ENCODE peak calls at places on chromosomes 12 and 14, in five cellular contexts. L, Q, Y, B and P are unnamed samples.

GRCh38 chr12:109619002-109619604 is 45.5 kb downstream of the MVK start:
- DNase-seq in L (no peak), Q (no peak), Y (no peak), B (no peak), P (no peak)

GRCh38 chr14:74620497-74620921 is 8.5 kb upstream of the LTBP2 start:
- DNase-seq in L (no peak), Q (no peak), Y (no peak), B (no peak), P (no peak)

GRCh38 chr12:3802721-3803120 is 49.8 kb upstream of the CRACR2A start:
- DNase-seq in L (no peak), Q (no peak), Y (no peak), B (no peak), P (no peak)

GRCh38 chr14:45972416-45972815 is 679.2 kb downstream of the RPL10L start:
- DNase-seq in L (no peak), Q (no peak), Y (no peak), B (no peak), P (no peak)

GRCh38 chr12:131012279-131013069 is 58.8 kb downstream of the ADGRD1 start:
- DNase-seq in L (no peak), Q (no peak), Y (no peak), B (no peak), P (no peak)

GRCh38 chr14:100838493-100839440 is 12.8 kb downstream of the MEG3 start:
- DNase-seq in L (no peak), Q (no peak), Y (no peak), B (no peak), P (no peak)

GRCh38 chr12:545835-546234 is 86.1 kb downstream of the B4GALNT3 start:
- DNase-seq in L (no peak), Q (no peak), Y (no peak), B (no peak), P (no peak)

GRCh38 chr12:5003025-5003666 is 40.5 kb upstream of the KCNA5 start:
- DNase-seq in L (peak), Q (peak), Y (peak), B (peak), P (peak)

GRCh38 chr14:95008445-95009217 is 148.7 kb downstream of the DICER1 start:
- DNase-seq in L (no peak), Q (no peak), Y (no peak), B (no peak), P (no peak)

GRCh38 chr12:42660968-42661937 is 71.7 kb upstream of the PRICKLE1 start:
- DNase-seq in L (no peak), Q (no peak), Y (no peak), B (no peak), P (no peak)

GRCh38 chr14:71142375-71143038 is 235.2 kb downstream of the PCNX1 start:
- DNase-seq in L (no peak), Q (no peak), Y (no peak), B (no peak), P (no peak)

GRCh38 chr12:124837958-124838803 is 25.5 kb downstream of the SCARB1 start:
- DNase-seq in L (no peak), Q (peak), Y (no peak), B (no peak), P (no peak)

GRCh38 chr14:68318788-68319187 is 474.1 kb downstream of the ZFP36L1 start:
- DNase-seq in L (no peak), Q (no peak), Y (no peak), B (no peak), P (no peak)

GRCh38 chr14:98847520-98848468 is 424.2 kb downstream of the BCL11B start:
- DNase-seq in L (no peak), Q (no peak), Y (no peak), B (no peak), P (no peak)

GRCh38 chr14:47442206-47442605 is 233.2 kb downstream of the MDGA2 start:
- DNase-seq in L (no peak), Q (peak), Y (peak), B (no peak), P (no peak)

GRCh38 chr12:47048541-47048940 is 30.9 kb upstream of the PCED1B start:
- DNase-seq in L (no peak), Q (no peak), Y (no peak), B (no peak), P (no peak)

GRCh38 chr12:108801736-108802665 is 55.4 kb downstream of the SSH1 start:
- DNase-seq in L (no peak), Q (no peak), Y (peak), B (no peak), P (peak)

GRCh38 chr12:25648460-25648859 is 95.4 kb upstream of the LMNTD1 start:
- DNase-seq in L (no peak), Q (peak), Y (peak), B (no peak), P (no peak)

GRCh38 chr12:12025799-12026386 is 44.8 kb upstream of the BCL2L14 start:
- DNase-seq in L (no peak), Q (no peak), Y (no peak), B (no peak), P (no peak)

GRCh38 chr12:1837541-1838206 is 17.3 kb downstream of the LRTM2 start:
- DNase-seq in L (no peak), Q (no peak), Y (no peak), B (no peak), P (peak)

GRCh38 chr12:29970501-29970900 is 186.8 kb upstream of the TMTC1 start:
- DNase-seq in L (no peak), Q (no peak), Y (no peak), B (no peak), P (no peak)

GRCh38 chr12:52924764-52925716 is 20.2 kb upstream of the KRT8 start:
- DNase-seq in L (no peak), Q (no peak), Y (no peak), B (no peak), P (no peak)

GRCh38 chr12:49549735-49550710 is 11.2 kb downstream of the KCNH3 start:
- DNase-seq in L (peak), Q (no peak), Y (no peak), B (no peak), P (no peak)

GRCh38 chr14:91378945-91379932 is 38.4 kb downstream of the CCDC88C start:
- DNase-seq in L (no peak), Q (no peak), Y (no peak), B (no peak), P (no peak)

GRCh38 chr14:91376547-91377477 is 40.8 kb downstream of the CCDC88C start:
- DNase-seq in L (peak), Q (no peak), Y (no peak), B (no peak), P (no peak)

GRCh38 chr14:91380116-91380515 is 37.5 kb downstream of the CCDC88C start:
- DNase-seq in L (no peak), Q (no peak), Y (no peak), B (no peak), P (no peak)

GRCh38 chr14:91375748-91376452 is 41.7 kb downstream of the CCDC88C start:
- DNase-seq in L (no peak), Q (no peak), Y (no peak), B (no peak), P (no peak)

DNA sequence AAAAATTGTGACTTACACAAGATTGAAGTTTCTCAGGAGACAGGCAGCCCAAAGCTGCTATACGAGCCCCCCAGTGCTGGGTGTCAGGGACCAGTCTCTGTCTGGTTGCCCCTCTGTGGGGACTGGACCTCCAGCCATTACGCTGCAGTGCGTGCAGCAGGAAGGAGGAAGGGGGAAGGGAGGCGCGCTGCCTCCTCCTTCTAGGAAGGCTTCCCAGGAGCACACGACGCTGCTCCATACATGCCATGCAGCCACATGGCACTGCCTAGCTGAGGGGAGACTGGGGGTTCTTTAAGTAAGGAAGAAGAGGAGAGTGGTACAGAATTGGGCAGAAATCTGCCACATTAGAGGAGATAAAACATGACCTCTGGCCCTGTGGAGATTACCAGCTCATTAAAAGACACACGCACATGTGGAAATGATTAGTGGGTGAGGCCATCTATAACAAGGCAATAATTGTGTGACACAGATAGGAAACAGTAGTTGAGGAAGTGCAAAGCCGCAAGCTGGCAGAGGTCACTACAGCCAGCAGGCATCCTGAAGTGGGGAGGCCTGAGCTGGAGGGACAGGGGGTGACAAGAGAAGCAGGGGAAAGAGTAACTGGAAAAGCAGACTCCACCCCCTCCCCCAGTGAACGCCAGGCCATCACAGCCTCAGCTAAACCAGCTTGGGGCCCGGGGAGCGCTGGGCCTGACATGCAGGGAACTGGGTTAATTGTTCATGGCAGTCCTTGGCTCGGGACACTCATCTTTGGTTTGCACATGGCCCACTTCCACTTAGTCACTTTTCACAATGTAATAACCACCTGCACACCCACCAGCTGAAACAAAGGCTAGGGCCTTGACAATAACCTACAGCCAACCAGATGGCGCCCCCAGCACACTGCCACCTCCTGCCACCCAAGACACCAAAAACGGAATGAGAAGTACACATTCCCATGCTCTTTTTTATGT is 39.6 kb downstream of the CCDC88C start:
- DNase-seq in L (peak), Q (no peak), Y (no peak), B (no peak), P (no peak)
- TF ChIP-seq CTCF in L (no peak), Q (no peak), Y (no peak), B (no peak), P (no peak)

DNA sequence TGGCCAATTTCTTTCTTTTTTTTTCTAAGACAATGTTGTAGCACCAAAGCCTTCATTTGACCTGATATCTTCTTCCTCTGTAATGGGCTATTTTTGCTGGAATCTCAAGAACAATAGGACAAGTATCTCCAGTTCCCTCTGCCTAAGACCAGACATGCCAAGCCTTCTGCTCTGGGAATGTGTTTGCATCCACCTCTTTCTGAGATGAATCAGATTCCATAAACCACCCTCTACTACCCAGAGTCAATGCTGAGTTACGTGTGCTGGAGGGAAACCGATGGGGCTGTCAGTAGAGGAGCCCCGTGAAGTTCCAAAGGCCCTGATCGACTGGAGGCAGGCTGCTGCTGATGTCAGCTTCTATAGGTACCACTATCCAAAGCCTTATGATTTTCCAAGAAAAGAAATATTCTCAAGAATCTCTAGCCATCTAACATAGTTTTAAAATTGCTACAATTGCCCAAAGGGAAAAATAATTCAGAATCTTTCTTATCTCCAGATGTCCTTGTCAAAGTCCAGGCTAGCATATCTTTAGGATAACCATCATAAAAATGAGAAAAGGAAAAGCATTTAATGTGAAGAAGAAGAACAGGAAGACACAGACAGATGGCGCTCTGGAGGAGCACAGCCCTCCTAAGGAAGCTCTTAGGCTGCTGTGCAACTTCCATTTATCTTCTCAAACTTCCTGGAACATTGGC is 101.9 kb downstream of the SLC8A3 start:
- DNase-seq in L (no peak), Q (peak), Y (peak), B (no peak), P (peak)
- TF ChIP-seq CTCF in L (peak), Q (peak), Y (peak), B (no peak), P (peak)

GRCh38 chr14:31229638-31230229 is 22.1 kb upstream of the HECTD1 start:
- DNase-seq in L (peak), Q (peak), Y (no peak), B (no peak), P (no peak)

GRCh38 chr14:31229009-31229408 is 21.4 kb upstream of the HECTD1 start:
- DNase-seq in L (no peak), Q (no peak), Y (no peak), B (no peak), P (no peak)

GRCh38 chr14:31230559-31230958 is 23.0 kb upstream of the HECTD1 start:
- DNase-seq in L (no peak), Q (no peak), Y (no peak), B (no peak), P (no peak)

GRCh38 chr14:31232081-31232480 is 24.5 kb upstream of the HECTD1 start:
- DNase-seq in L (no peak), Q (no peak), Y (no peak), B (no peak), P (no peak)

GRCh38 chr14:31228533-31228932 is 20.9 kb upstream of the HECTD1 start:
- DNase-seq in L (no peak), Q (no peak), Y (no peak), B (no peak), P (no peak)
- TF ChIP-seq CTCF in L (no peak), Q (no peak), Y (no peak), B (no peak), P (no peak)

GRCh38 chr12:78120866-78121590 is 290.3 kb downstream of the NAV3 start:
- DNase-seq in L (no peak), Q (peak), Y (no peak), B (no peak), P (no peak)
- TF ChIP-seq CTCF in L (peak), Q (peak), Y (no peak), B (no peak), P (peak)

DNA sequence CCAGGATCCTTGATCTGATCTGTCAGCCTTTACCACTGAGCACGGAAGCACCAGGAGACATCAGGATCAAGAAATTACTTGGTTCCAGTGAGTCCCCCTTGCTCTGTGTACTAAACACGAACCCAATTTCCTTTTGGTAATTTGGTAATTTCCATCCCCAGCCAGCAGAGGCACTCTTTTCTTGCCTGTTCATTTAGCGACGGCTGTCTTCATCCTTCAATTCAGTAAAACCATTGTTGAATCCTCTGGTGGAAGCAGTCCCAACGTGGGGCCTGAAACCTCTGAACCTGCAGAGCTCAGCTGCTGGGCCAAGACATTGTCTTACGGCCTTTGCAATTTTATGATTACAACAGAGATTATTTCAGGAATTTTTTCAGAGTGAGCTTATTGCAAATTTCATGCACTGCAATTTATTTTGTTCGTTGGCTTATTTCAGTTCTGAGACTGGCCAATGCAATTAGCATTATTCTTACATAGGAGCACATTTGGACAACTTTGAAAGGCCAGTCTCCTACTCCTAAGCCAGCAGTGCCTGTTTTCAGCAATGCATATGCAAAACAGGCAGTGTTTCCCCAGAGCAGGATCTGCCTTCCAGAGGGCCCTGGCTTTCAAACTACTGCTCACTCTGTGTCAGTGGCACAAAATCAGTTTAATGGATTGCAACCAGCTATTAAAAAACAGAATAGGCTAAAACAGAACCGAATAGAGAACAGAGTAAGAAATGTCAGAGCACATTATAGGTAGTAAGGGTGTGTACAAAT is 372.9 kb upstream of the TMEM132C start:
- DNase-seq in L (no peak), Q (no peak), Y (no peak), B (no peak), P (no peak)
- TF ChIP-seq CTCF in L (peak), Q (peak), Y (peak), B (peak), P (peak)